ENCODE peak calls at places on chromosomes 13 and 19, in six cellular contexts. One of them, this sample, is unnamed.

GRCh38 chr19:35213678-35214632 is 14.6 kb downstream of the FAM187B start:
- DNase-seq in hepatocyte: peak; percentile 63
- DNase-seq in MM.1S: peak; percentile 98
- DNase-seq in HCT116: peak; percentile 87
- DNase-seq in PC-3: peak; percentile 92
- DNase-seq in GM23338: no peak
- DNase-seq in this sample: no peak

GRCh38 chr13:75877092-75877491 is 241.0 kb downstream of the LMO7 start:
- DNase-seq in GM23338: peak; percentile 42
- DNase-seq in MM.1S: no peak
- DNase-seq in PC-3: no peak
- DNase-seq in HCT116: no peak
- DNase-seq in hepatocyte: no peak
- DNase-seq in this sample: peak; percentile 35

GRCh38 chr13:65940720-65941119 is 1289.4 kb downstream of the PCDH9 start:
- DNase-seq in HCT116: no peak
- DNase-seq in MM.1S: no peak
- DNase-seq in hepatocyte: no peak
- DNase-seq in GM23338: no peak
- DNase-seq in PC-3: no peak
- DNase-seq in this sample: no peak

GRCh38 chr19:34274827-34275625 is 20.7 kb downstream of the GARRE1 start:
- DNase-seq in hepatocyte: no peak
- DNase-seq in HCT116: no peak
- DNase-seq in GM23338: no peak
- DNase-seq in MM.1S: no peak
- DNase-seq in PC-3: peak; percentile 46
- DNase-seq in this sample: no peak

GRCh38 chr13:49935171-49936084 is 712 bp downstream of the SPRYD7 start:
- DNase-seq in hepatocyte: peak; percentile 60
- DNase-seq in GM23338: peak; percentile 68
- DNase-seq in MM.1S: peak; percentile 45
- DNase-seq in HCT116: peak; percentile 66
- DNase-seq in PC-3: peak; percentile 72
- DNase-seq in this sample: peak; percentile 69

GRCh38 chr13:102091231-102091630 is 310.6 kb downstream of the FGF14 start:
- DNase-seq in HCT116: peak; percentile 4
- DNase-seq in GM23338: peak; percentile 90
- DNase-seq in PC-3: peak; percentile 7
- DNase-seq in MM.1S: no peak
- DNase-seq in hepatocyte: peak; percentile 6
- DNase-seq in this sample: peak; percentile 72

GRCh38 chr13:30736921-30737320 is 1.6 kb downstream of the ALOX5AP start:
- DNase-seq in GM23338: no peak
- DNase-seq in hepatocyte: no peak
- DNase-seq in PC-3: no peak
- DNase-seq in MM.1S: no peak
- DNase-seq in HCT116: no peak
- DNase-seq in this sample: no peak

GRCh38 chr19:13817018-13817614 is 21.9 kb downstream of the ZSWIM4 start:
- DNase-seq in PC-3: no peak
- DNase-seq in MM.1S: peak; percentile 94
- DNase-seq in HCT116: no peak
- DNase-seq in hepatocyte: peak; percentile 48
- DNase-seq in GM23338: peak; percentile 100
- DNase-seq in this sample: peak; percentile 94

GRCh38 chr13:94369862-94370491 is 109.5 kb downstream of the DCT start:
- DNase-seq in MM.1S: no peak
- DNase-seq in hepatocyte: no peak
- DNase-seq in HCT116: no peak
- DNase-seq in GM23338: no peak
- DNase-seq in PC-3: no peak
- DNase-seq in this sample: no peak

GRCh38 chr19:3059653-3060052 is 2.6 kb downstream of the TLE5 start:
- DNase-seq in PC-3: no peak
- DNase-seq in GM23338: no peak
- DNase-seq in HCT116: no peak
- DNase-seq in MM.1S: no peak
- DNase-seq in hepatocyte: no peak
- DNase-seq in this sample: no peak

GRCh38 chr13:28705734-28706133 is 13.0 kb downstream of the SLC46A3 start:
- DNase-seq in hepatocyte: no peak
- DNase-seq in PC-3: no peak
- DNase-seq in MM.1S: no peak
- DNase-seq in GM23338: no peak
- DNase-seq in HCT116: no peak
- DNase-seq in this sample: no peak

GRCh38 chr13:113350065-113350937 is 13.6 kb downstream of the GRTP1 start:
- DNase-seq in MM.1S: no peak
- DNase-seq in HCT116: no peak
- DNase-seq in GM23338: no peak
- DNase-seq in hepatocyte: no peak
- DNase-seq in PC-3: no peak
- DNase-seq in this sample: peak; percentile 28

GRCh38 chr13:111152836-111153235 is 37.7 kb downstream of the ARHGEF7 start:
- DNase-seq in MM.1S: no peak
- DNase-seq in PC-3: no peak
- DNase-seq in hepatocyte: peak; percentile 47
- DNase-seq in GM23338: peak; percentile 17
- DNase-seq in HCT116: peak; percentile 1
- DNase-seq in this sample: peak; percentile 13

GRCh38 chr19:52936151-52936957 is 13.1 kb upstream of the ZNF888 start:
- DNase-seq in MM.1S: no peak
- DNase-seq in GM23338: no peak
- DNase-seq in hepatocyte: peak; percentile 54
- DNase-seq in HCT116: no peak
- DNase-seq in PC-3: no peak
- DNase-seq in this sample: no peak

GRCh38 chr19:46520616-46521015 is 24.9 kb upstream of the PNMA8B start:
- DNase-seq in HCT116: no peak
- DNase-seq in PC-3: no peak
- DNase-seq in GM23338: peak; percentile 63
- DNase-seq in hepatocyte: no peak
- DNase-seq in MM.1S: no peak
- DNase-seq in this sample: peak; percentile 31

GRCh38 chr19:38162632-38163031 is 61.4 kb downstream of the DPF1 start:
- DNase-seq in PC-3: no peak
- DNase-seq in HCT116: no peak
- DNase-seq in hepatocyte: no peak
- DNase-seq in MM.1S: no peak
- DNase-seq in GM23338: no peak
- DNase-seq in this sample: no peak

GRCh38 chr19:16203256-16204004 is 5.7 kb downstream of the AP1M1 start:
- DNase-seq in GM23338: no peak
- DNase-seq in MM.1S: no peak
- DNase-seq in HCT116: no peak
- DNase-seq in PC-3: no peak
- DNase-seq in hepatocyte: no peak
- DNase-seq in this sample: no peak

GRCh38 chr13:46170687-46171086 is 11.3 kb downstream of the LCP1 start:
- DNase-seq in hepatocyte: no peak
- DNase-seq in HCT116: no peak
- DNase-seq in GM23338: peak; percentile 44
- DNase-seq in MM.1S: no peak
- DNase-seq in PC-3: no peak
- DNase-seq in this sample: no peak

GRCh38 chr13:110254151-110254679 is 52.7 kb downstream of the COL4A1 start:
- DNase-seq in hepatocyte: no peak
- DNase-seq in HCT116: no peak
- DNase-seq in MM.1S: no peak
- DNase-seq in GM23338: no peak
- DNase-seq in PC-3: no peak
- DNase-seq in this sample: no peak

GRCh38 chr13:44317752-44318550 is 55.7 kb upstream of the SERP2 start:
- DNase-seq in MM.1S: no peak
- DNase-seq in HCT116: no peak
- DNase-seq in GM23338: no peak
- DNase-seq in PC-3: peak; percentile 31
- DNase-seq in hepatocyte: no peak
- DNase-seq in this sample: no peak

GRCh38 chr13:20566424-20566916 is 487 bp upstream of the IFT88 start:
- DNase-seq in PC-3: peak; percentile 89
- DNase-seq in hepatocyte: peak; percentile 90
- DNase-seq in GM23338: peak; percentile 77
- DNase-seq in HCT116: peak; percentile 48
- DNase-seq in MM.1S: peak; percentile 32
- DNase-seq in this sample: no peak

GRCh38 chr19:3275068-3275582 is 50.7 kb downstream of the CELF5 start:
- DNase-seq in PC-3: peak; percentile 10
- DNase-seq in hepatocyte: no peak
- DNase-seq in GM23338: peak; percentile 92
- DNase-seq in MM.1S: no peak
- DNase-seq in HCT116: peak; percentile 36
- DNase-seq in this sample: peak; percentile 87

DNA sequence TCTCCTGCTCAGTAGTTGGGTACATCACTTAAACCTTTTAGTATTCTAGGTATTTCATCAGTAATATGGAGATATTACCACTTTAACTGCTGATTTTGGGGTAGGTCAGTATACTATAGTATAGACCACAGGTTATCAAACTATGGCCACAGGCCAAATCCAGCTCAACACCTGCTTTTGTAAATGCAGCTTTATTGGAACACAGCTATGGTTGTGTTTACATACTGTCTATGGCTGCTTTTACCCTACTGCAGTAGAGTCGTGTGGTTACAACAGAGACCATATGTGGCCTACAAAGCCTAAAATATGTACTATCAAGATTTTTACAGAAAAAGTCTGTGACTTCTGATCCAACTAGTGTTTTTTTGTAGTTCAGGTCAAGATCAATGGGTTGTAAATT is 10.3 kb downstream of the COG6 start:
- DNase-seq in PC-3: no peak
- DNase-seq in GM23338: no peak
- DNase-seq in hepatocyte: no peak
- DNase-seq in MM.1S: no peak
- DNase-seq in HCT116: no peak
- DNase-seq in this sample: no peak
- TF ChIP-seq EZH2phosphoT487 in PC-3: no peak
- TF ChIP-seq EZH2phosphoT487 in GM23338: no peak
- TF ChIP-seq EZH2phosphoT487 in hepatocyte: no peak
- TF ChIP-seq EZH2phosphoT487 in MM.1S: no peak
- TF ChIP-seq EZH2phosphoT487 in HCT116: no peak
- TF ChIP-seq EZH2phosphoT487 in this sample: no peak

GRCh38 chr19:10295847-10296591 is 6.3 kb downstream of the ICAM5 start:
- DNase-seq in hepatocyte: no peak
- DNase-seq in HCT116: no peak
- DNase-seq in MM.1S: no peak
- DNase-seq in PC-3: no peak
- DNase-seq in GM23338: peak; percentile 75
- DNase-seq in this sample: peak; percentile 79

GRCh38 chr19:10293637-10294367 is 4.0 kb downstream of the ICAM5 start:
- DNase-seq in HCT116: no peak
- DNase-seq in GM23338: peak; percentile 41
- DNase-seq in MM.1S: no peak
- DNase-seq in PC-3: no peak
- DNase-seq in hepatocyte: no peak
- DNase-seq in this sample: peak; percentile 14

GRCh38 chr19:10294368-10294697 is 4.6 kb downstream of the ICAM5 start:
- DNase-seq in MM.1S: no peak
- DNase-seq in HCT116: no peak
- DNase-seq in GM23338: peak; percentile 56
- DNase-seq in PC-3: no peak
- DNase-seq in hepatocyte: no peak
- DNase-seq in this sample: peak; percentile 72

GRCh38 chr19:10292789-10293636 is 3.3 kb downstream of the ICAM5 start:
- DNase-seq in hepatocyte: no peak
- DNase-seq in HCT116: no peak
- DNase-seq in PC-3: peak; percentile 32
- DNase-seq in MM.1S: no peak
- DNase-seq in GM23338: peak; percentile 65
- DNase-seq in this sample: peak; percentile 49

DNA sequence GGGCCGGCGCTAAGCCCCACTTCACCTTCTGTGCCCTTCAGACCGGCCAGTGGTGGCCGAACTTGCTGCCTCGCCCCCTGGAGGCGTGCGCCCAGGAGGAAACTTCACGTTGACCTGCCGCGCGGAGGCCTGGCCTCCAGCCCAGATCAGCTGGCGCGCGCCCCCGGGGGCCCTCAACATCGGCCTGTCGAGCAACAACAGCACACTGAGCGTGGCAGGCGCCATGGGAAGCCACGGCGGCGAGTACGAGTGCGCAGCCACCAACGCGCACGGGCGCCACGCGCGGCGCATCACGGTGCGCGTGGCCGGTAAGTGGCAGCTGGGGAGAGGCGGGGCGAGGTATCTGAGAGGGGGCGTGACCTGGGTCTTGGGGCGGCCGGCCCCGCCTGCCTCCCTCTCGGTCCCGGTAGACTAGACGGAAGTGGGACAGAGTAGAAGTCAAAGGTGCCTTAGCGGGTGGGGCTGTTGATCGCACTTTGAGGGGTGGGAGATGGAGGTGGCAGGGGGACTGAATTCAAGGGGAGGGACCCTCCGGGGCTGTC is 5.6 kb downstream of the ICAM5 start:
- DNase-seq in hepatocyte: no peak
- DNase-seq in MM.1S: peak; percentile 50
- DNase-seq in GM23338: peak; percentile 78
- DNase-seq in HCT116: no peak
- DNase-seq in PC-3: no peak
- DNase-seq in this sample: peak; percentile 46
- TF ChIP-seq EZH2 in hepatocyte: peak; percentile 96
- TF ChIP-seq EZH2 in MM.1S: no peak
- TF ChIP-seq EZH2 in GM23338: no peak
- TF ChIP-seq EZH2 in HCT116: no peak
- TF ChIP-seq EZH2 in PC-3: no peak
- TF ChIP-seq EZH2 in this sample: peak; percentile 91

DNA sequence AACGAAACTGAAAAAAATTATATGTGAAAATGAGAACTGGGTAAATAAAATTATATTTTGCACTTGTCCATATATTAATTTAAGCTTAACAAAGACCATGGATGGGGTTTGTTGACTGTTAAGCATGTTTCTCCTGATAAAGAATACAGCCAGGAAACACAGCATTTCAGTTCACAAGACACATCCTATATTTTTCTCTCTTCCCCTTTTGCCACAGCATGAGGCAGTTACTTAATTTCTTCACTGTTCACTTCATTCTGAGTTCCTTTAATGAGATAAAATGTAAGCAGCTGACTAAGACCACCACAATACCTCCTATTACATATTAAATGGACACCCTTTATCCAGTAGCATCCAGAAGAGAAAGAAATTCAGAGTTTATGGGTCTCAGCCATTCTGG is 64.0 kb downstream of the RXFP2 start:
- DNase-seq in hepatocyte: no peak
- DNase-seq in GM23338: no peak
- DNase-seq in HCT116: no peak
- DNase-seq in PC-3: no peak
- DNase-seq in MM.1S: no peak
- DNase-seq in this sample: no peak
- TF ChIP-seq CTCF in hepatocyte: no peak
- TF ChIP-seq CTCF in GM23338: no peak
- TF ChIP-seq CTCF in HCT116: no peak
- TF ChIP-seq CTCF in PC-3: no peak
- TF ChIP-seq CTCF in MM.1S: no peak
- TF ChIP-seq CTCF in this sample: no peak

DNA sequence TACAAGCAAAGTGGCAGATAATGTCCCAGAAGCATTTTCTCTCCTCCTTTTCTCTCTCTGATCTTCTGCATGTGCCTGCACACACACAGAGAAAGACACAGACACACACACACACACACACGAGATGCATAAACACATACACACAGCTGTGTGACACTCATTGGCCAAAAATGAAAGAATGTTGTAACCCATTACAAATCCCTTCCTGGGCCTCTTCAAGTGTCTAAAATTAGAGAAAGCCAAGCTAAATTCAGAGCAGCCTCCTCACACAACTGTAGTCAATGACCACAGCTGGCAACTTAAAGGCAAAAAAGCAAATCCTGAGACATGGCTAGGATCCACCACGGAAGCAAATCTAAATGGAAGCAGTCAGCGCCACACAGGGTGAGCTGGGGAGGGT is 620.8 kb downstream of the EFNB2 start:
- DNase-seq in hepatocyte: no peak
- DNase-seq in MM.1S: no peak
- DNase-seq in PC-3: no peak
- DNase-seq in GM23338: no peak
- DNase-seq in HCT116: no peak
- DNase-seq in this sample: no peak
- TF ChIP-seq EZH2phosphoT487 in hepatocyte: no peak
- TF ChIP-seq EZH2phosphoT487 in MM.1S: no peak
- TF ChIP-seq EZH2phosphoT487 in PC-3: no peak
- TF ChIP-seq EZH2phosphoT487 in GM23338: no peak
- TF ChIP-seq EZH2phosphoT487 in HCT116: no peak
- TF ChIP-seq EZH2phosphoT487 in this sample: no peak